ENCODE peak calls at places on chromosomes 5 and 9, in eight cellular contexts. N is right cardiac atrium, K is SJCRH30, O is cardiac muscle cell, D is SJSA1, M is AG04450, S is adipocyte, P is uterus. R is an unnamed sample.

GRCh38 chr5:79985288-79985687 is 5.8 kb downstream of the MTX3 start:
- DNase-seq in S (no peak), P (no peak), D (no peak), M (no peak), N (no peak), K (no peak), O (no peak), R (no peak)

GRCh38 chr5:172860520-172861443 is 26.7 kb downstream of the ERGIC1 start:
- DNase-seq in K (no peak), D (no peak), S (no peak), P (peak), O (peak), N (peak), M (no peak), R (no peak)

GRCh38 chr5:41754857-41755256 is 115.4 kb downstream of the OXCT1 start:
- DNase-seq in M (no peak), K (no peak), S (no peak), O (peak), D (no peak), N (no peak), P (no peak), R (peak)

GRCh38 chr5:80254767-80255424 is 952 bp downstream of the SERINC5 start:
- DNase-seq in M (no peak), S (peak), P (no peak), K (peak), O (peak), N (no peak), D (no peak), R (peak)

GRCh38 chr5:18043344-18043743 is 409.1 kb downstream of the TAF11L14 start:
- DNase-seq in O (no peak), D (no peak), M (no peak), P (no peak), K (peak), S (no peak), N (no peak), R (no peak)

GRCh38 chr9:124298646-124299235 is 41.0 kb downstream of the NEK6 start:
- DNase-seq in P (no peak), D (peak), O (no peak), M (no peak), K (peak), N (no peak), S (no peak), R (no peak)

GRCh38 chr5:83199126-83199525 is 121.8 kb downstream of the XRCC4 start:
- DNase-seq in N (no peak), K (peak), M (no peak), S (no peak), P (no peak), O (peak), D (no peak), R (no peak)

GRCh38 chr9:134146774-134147493 is 11.1 kb downstream of the WDR5 start:
- DNase-seq in M (no peak), O (no peak), D (no peak), N (no peak), P (no peak), S (no peak), K (no peak), R (no peak)

GRCh38 chr5:107542428-107542827 is 128.3 kb downstream of the EFNA5 start:
- DNase-seq in M (no peak), P (peak), S (peak), D (peak), N (peak), K (peak), O (peak), R (no peak)

GRCh38 chr5:149739371-149739770 is 9.3 kb downstream of the PPARGC1B start:
- DNase-seq in K (no peak), M (no peak), D (no peak), S (no peak), N (no peak), O (no peak), P (no peak), R (no peak)

GRCh38 chr9:110088099-110088498 is 119.9 kb downstream of the C9orf152 start:
- DNase-seq in N (no peak), S (no peak), K (no peak), D (no peak), M (no peak), P (no peak), O (no peak), R (peak)

GRCh38 chr5:128349044-128349629 is 188.9 kb downstream of the FBN2 start:
- DNase-seq in O (no peak), P (no peak), K (peak), N (no peak), D (no peak), M (no peak), S (no peak), R (no peak)

GRCh38 chr9:37902804-37903580 is 935 bp downstream of the SLC25A51 start:
- DNase-seq in P (no peak), N (no peak), O (peak), S (peak), M (no peak), K (no peak), D (no peak), R (no peak)

GRCh38 chr5:149697001-149697400 is 33.1 kb upstream of the PPARGC1B start:
- DNase-seq in M (no peak), N (no peak), K (no peak), O (peak), D (no peak), S (no peak), P (no peak), R (no peak)

GRCh38 chr5:10695759-10696543 is 65.1 kb downstream of the DAP start:
- DNase-seq in K (no peak), O (no peak), S (no peak), N (no peak), M (no peak), D (no peak), P (no peak), R (no peak)

GRCh38 chr5:111126896-111127295 is 34.7 kb downstream of the WDR36 start:
- DNase-seq in P (no peak), S (no peak), K (no peak), D (no peak), N (no peak), O (no peak), M (no peak), R (no peak)

GRCh38 chr9:104748359-104749031 is 1.0 kb downstream of the NIPSNAP3A start:
- DNase-seq in P (no peak), D (no peak), K (peak), N (peak), M (no peak), O (peak), S (peak), R (no peak)

GRCh38 chr5:149583394-149583793 is 2.1 kb downstream of the ARHGEF37 start:
- DNase-seq in P (peak), S (peak), K (no peak), O (peak), D (no peak), M (no peak), N (no peak), R (no peak)

GRCh38 chr5:20109326-20109725 is 121.3 kb upstream of the CDH18 start:
- DNase-seq in O (no peak), K (no peak), M (no peak), N (no peak), P (no peak), S (no peak), D (no peak), R (no peak)

GRCh38 chr9:35666045-35666444 is 1.1 kb upstream of the ARHGEF39 start:
- DNase-seq in M (no peak), O (peak), D (no peak), S (no peak), N (no peak), K (no peak), P (peak), R (no peak)

GRCh38 chr9:82560457-82560904 is 502.5 kb downstream of the RASEF start:
- DNase-seq in N (no peak), S (no peak), M (no peak), D (no peak), O (no peak), P (no peak), K (no peak), R (no peak)

GRCh38 chr9:99752710-99753109 is 69.0 kb upstream of the NR4A3 start:
- DNase-seq in K (no peak), S (peak), P (no peak), O (peak), D (no peak), N (no peak), M (no peak), R (no peak)

GRCh38 chr9:95015569-95015968 is 289.1 kb downstream of the AOPEP start:
- DNase-seq in P (no peak), D (no peak), M (no peak), K (no peak), N (no peak), S (no peak), O (no peak), R (no peak)

GRCh38 chr5:6250121-6250520 is 128.2 kb downstream of the MED10 start:
- DNase-seq in D (no peak), K (no peak), P (no peak), N (no peak), M (no peak), S (no peak), O (no peak), R (no peak)

GRCh38 chr9:16461231-16461840 is 409.1 kb downstream of the BNC2 start:
- DNase-seq in N (no peak), O (no peak), M (no peak), S (no peak), D (no peak), P (no peak), K (peak), R (no peak)

GRCh38 chr9:105073147-105073546 is 145.2 kb upstream of the ABCA1 start:
- DNase-seq in M (no peak), N (no peak), S (no peak), D (no peak), O (no peak), P (no peak), K (no peak), R (no peak)

GRCh38 chr5:15009420-15009819 is 137.8 kb upstream of the ANKH start:
- DNase-seq in P (no peak), M (no peak), S (peak), K (peak), D (peak), O (peak), N (no peak), R (no peak)

GRCh38 chr5:146720132-146720531 is 158.4 kb downstream of the PPP2R2B start:
- DNase-seq in O (no peak), D (no peak), S (no peak), M (no peak), P (no peak), K (no peak), N (no peak), R (no peak)

GRCh38 chr5:172187118-172188032 is 649 bp downstream of the STK10 start:
- DNase-seq in M (no peak), P (peak), S (peak), K (peak), D (peak), N (peak), O (peak), R (no peak)

GRCh38 chr5:152306386-152306785 is 98.7 kb downstream of the NMUR2 start:
- DNase-seq in M (no peak), O (no peak), P (no peak), N (no peak), S (no peak), K (no peak), D (no peak), R (no peak)

GRCh38 chr5:59390074-59390659 is 503.4 kb downstream of the PDE4D start:
- DNase-seq in D (no peak), P (peak), O (peak), M (no peak), K (no peak), S (peak), N (no peak), R (peak)

GRCh38 chr5:132376694-132377641 is 7.5 kb downstream of the SLC22A5 start:
- DNase-seq in P (no peak), D (no peak), O (no peak), M (no peak), K (no peak), N (peak), S (no peak), R (no peak)
- H3K4me3 ChIP-seq in P (no peak), D (no peak), O (no peak), M (no peak), K (no peak), N (no peak), S (no peak), R (no peak)

GRCh38 chr9:112037281-112038016 is 137.6 kb downstream of the SUSD1 start:
- DNase-seq in M (peak), P (no peak), D (peak), N (no peak), O (peak), S (peak), K (peak), R (peak)
- H3K4me3 ChIP-seq in M (no peak), P (no peak), D (no peak), N (no peak), O (no peak), S (no peak), K (no peak), R (no peak)

DNA sequence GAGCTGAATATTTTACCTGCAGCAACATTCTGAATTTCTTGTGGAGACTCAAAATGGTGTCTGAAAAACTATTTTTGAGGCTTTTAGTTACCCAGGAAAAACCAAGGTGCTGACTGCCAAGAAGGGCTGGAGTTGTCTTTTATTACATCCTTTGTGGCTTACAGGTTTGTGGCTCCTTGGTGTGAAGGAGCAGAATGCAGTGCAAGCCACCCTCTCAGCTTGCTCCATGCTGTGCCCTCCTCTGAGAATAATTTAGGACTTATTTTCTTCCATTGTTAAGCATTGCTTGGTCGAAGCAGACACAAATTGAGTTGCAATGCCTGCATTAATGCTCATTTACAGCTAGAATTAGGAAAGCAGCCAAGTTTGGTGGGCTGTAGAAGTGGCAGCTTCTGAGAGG is 272.1 kb downstream of the KIF4B start:
- DNase-seq in S (no peak), N (no peak), D (no peak), M (no peak), O (no peak), K (no peak), P (no peak), R (peak)
- H3K4me3 ChIP-seq in S (no peak), N (no peak), D (no peak), M (no peak), O (no peak), K (no peak), P (no peak), R (peak)

GRCh38 chr5:93585054-93585751 is 2.2 kb downstream of the NR2F1 start:
- DNase-seq in M (no peak), S (peak), O (peak), K (peak), N (peak), D (peak), P (peak), R (no peak)
- H3K4me3 ChIP-seq in M (peak), S (peak), O (peak), K (peak), N (peak), D (peak), P (peak), R (peak)

GRCh38 chr5:33892419-33893151 is 795 bp upstream of the ADAMTS12 start:
- DNase-seq in M (peak), K (peak), O (peak), S (peak), P (peak), N (peak), D (peak), R (no peak)
- H3K4me3 ChIP-seq in M (peak), K (peak), O (peak), S (peak), P (peak), N (peak), D (peak), R (no peak)

GRCh38 chr9:136867480-136867879 is 1.4 kb upstream of the EDF1 start:
- DNase-seq in M (no peak), N (no peak), D (no peak), S (no peak), K (no peak), P (no peak), O (no peak), R (no peak)

GRCh38 chr9:136867917-136868316 is 1.8 kb upstream of the EDF1 start:
- DNase-seq in O (no peak), S (no peak), D (no peak), N (peak), K (no peak), M (no peak), P (no peak), R (no peak)

GRCh38 chr9:136864996-136865767 is 926 bp downstream of the EDF1 start:
- DNase-seq in N (no peak), M (no peak), O (no peak), S (no peak), D (no peak), K (no peak), P (no peak), R (no peak)

GRCh38 chr9:136863623-136864273 is 2.4 kb downstream of the EDF1 start:
- DNase-seq in O (no peak), D (no peak), M (no peak), K (no peak), S (no peak), P (no peak), N (no peak), R (no peak)

DNA sequence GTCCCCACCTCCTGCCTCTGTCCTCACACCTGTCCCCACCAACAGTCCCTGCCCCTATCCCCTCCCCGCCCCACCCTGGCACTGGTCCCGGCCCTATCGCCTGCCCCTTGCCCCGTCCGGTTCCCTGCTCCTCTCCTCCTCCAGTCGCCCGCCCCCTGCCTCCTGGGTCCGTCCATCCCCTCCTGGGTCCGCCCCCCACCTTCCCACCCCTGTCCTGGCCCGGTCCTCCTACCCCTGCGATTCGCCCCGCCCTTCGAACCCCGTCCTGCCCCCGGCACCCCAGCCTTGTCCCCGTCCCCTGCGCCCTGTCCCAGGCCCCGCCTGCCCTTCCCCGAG is 372 bp downstream of the EDF1 start:
- DNase-seq in O (no peak), N (no peak), D (no peak), M (no peak), P (peak), K (peak), S (no peak), R (no peak)
- H3K4me3 ChIP-seq in O (peak), N (peak), D (peak), M (peak), P (peak), K (peak), S (peak), R (peak)

GRCh38 chr9:97304586-97304985 is 2.9 kb upstream of the CCDC180 start:
- DNase-seq in P (no peak), S (no peak), D (no peak), M (no peak), N (no peak), O (no peak), K (no peak), R (no peak)

GRCh38 chr9:97297889-97298288 is 9.6 kb upstream of the CCDC180 start:
- DNase-seq in M (no peak), D (no peak), N (no peak), P (no peak), O (no peak), S (no peak), K (no peak), R (no peak)

GRCh38 chr9:97301974-97302373 is 5.5 kb upstream of the CCDC180 start:
- DNase-seq in K (no peak), O (no peak), S (no peak), N (no peak), P (no peak), M (no peak), D (no peak), R (no peak)

GRCh38 chr9:97299809-97300414 is 7.5 kb upstream of the CCDC180 start:
- DNase-seq in N (no peak), P (no peak), D (no peak), S (no peak), M (no peak), O (no peak), K (no peak), R (no peak)

DNA sequence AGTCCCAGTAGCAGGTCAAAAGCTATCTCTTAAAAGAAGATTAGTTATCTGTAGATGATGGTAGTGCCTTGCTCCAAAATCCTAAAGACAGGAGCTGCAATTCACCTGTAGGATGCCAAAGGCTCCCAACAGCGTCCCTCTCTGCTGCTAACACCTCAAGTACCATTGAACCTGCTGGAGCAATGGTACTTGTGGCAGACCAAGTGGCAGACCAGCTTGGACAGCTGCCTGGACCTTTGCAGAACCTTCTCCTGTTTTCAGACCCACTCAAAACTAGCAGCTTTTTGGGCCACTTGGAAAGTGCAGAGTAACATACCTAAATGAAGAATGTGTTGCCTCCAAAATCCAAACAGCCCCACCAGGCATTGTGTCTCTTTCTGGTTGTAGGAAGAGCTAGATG is 6.9 kb upstream of the CCDC180 start:
- DNase-seq in D (no peak), P (no peak), M (no peak), K (no peak), N (no peak), O (no peak), S (no peak), R (no peak)
- H3K4me3 ChIP-seq in D (no peak), P (no peak), M (no peak), K (no peak), N (no peak), O (no peak), S (no peak), R (no peak)

DNA sequence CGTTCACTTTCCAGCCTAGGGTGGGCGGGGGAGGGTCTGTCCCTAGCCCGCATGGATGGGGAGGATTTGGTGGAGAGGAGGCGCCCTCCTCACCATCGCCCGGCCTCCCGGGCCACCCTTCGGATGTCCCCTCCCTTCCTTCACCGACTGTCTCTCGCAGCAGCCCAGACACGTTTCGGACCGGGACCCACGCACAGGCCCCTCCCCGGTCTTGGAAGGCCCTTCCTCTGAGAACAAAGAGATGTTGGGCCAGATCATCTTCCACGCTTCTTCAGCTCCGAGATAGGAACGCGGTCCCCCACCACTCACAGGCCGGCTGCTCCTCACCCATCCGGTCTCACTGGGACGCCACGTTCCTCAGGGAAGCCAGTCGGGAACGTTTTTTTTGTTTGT is 640 bp upstream of the DPM2 start:
- DNase-seq in O (peak), S (no peak), P (no peak), M (no peak), K (no peak), N (peak), D (no peak), R (no peak)
- H3K4me3 ChIP-seq in O (peak), S (peak), P (peak), M (no peak), K (no peak), N (peak), D (no peak), R (no peak)

R was measured in Jurkat, Clone E6-1.